ENCODE peak calls at places on chromosomes 13 and 19, in nine cellular contexts. One of them, this sample, is unnamed. For H3K4me1, the result is how much of the 10 kb centered on the place peaks cover.

GRCh38 chr13:33441015-33441414 is 155.5 kb upstream of the STARD13 start:
- DNase-seq in tibial nerve: no peak
- DNase-seq in fibroblast of lung: peak
- DNase-seq in A673: peak
- DNase-seq in ascending aorta: no peak
- DNase-seq in heart left ventricle: no peak
- DNase-seq in left lung: no peak
- DNase-seq in lung: no peak
- DNase-seq in GM12878: no peak
- DNase-seq in this sample: no peak

GRCh38 chr19:40798997-40799557 is at the start of gene EGLN2:
- DNase-seq in tibial nerve: no peak
- DNase-seq in heart left ventricle: no peak
- DNase-seq in left lung: no peak
- DNase-seq in lung: no peak
- DNase-seq in ascending aorta: no peak
- DNase-seq in A673: no peak
- DNase-seq in fibroblast of lung: no peak
- DNase-seq in GM12878: no peak
- DNase-seq in this sample: no peak

GRCh38 chr13:46751811-46752635 is 44.9 kb downstream of the ESD start:
- DNase-seq in ascending aorta: no peak
- DNase-seq in A673: peak
- DNase-seq in heart left ventricle: no peak
- DNase-seq in fibroblast of lung: peak
- DNase-seq in lung: no peak
- DNase-seq in tibial nerve: no peak
- DNase-seq in left lung: peak
- DNase-seq in GM12878: peak
- DNase-seq in this sample: peak

GRCh38 chr19:16208064-16208759 is 10.5 kb downstream of the AP1M1 start:
- DNase-seq in fibroblast of lung: no peak
- DNase-seq in tibial nerve: no peak
- DNase-seq in ascending aorta: no peak
- DNase-seq in A673: no peak
- DNase-seq in heart left ventricle: no peak
- DNase-seq in GM12878: no peak
- DNase-seq in left lung: no peak
- DNase-seq in lung: no peak
- DNase-seq in this sample: no peak

GRCh38 chr19:38277549-38277948 is 13.2 kb downstream of the SPINT2 start:
- DNase-seq in GM12878: no peak
- DNase-seq in A673: no peak
- DNase-seq in left lung: no peak
- DNase-seq in lung: no peak
- DNase-seq in tibial nerve: no peak
- DNase-seq in heart left ventricle: no peak
- DNase-seq in ascending aorta: no peak
- DNase-seq in fibroblast of lung: no peak
- DNase-seq in this sample: no peak

GRCh38 chr13:103497404-103497803 is 431.2 kb upstream of the SLC10A2 start:
- DNase-seq in ascending aorta: no peak
- DNase-seq in tibial nerve: no peak
- DNase-seq in left lung: no peak
- DNase-seq in fibroblast of lung: no peak
- DNase-seq in A673: no peak
- DNase-seq in lung: no peak
- DNase-seq in heart left ventricle: no peak
- DNase-seq in GM12878: no peak
- DNase-seq in this sample: no peak

GRCh38 chr19:28539759-28540158 is 673.2 kb downstream of the UQCRFS1 start:
- DNase-seq in tibial nerve: no peak
- DNase-seq in A673: no peak
- DNase-seq in lung: no peak
- DNase-seq in left lung: no peak
- DNase-seq in GM12878: no peak
- DNase-seq in ascending aorta: no peak
- DNase-seq in heart left ventricle: no peak
- DNase-seq in fibroblast of lung: no peak
- DNase-seq in this sample: no peak

GRCh38 chr19:7874080-7874856 is at the start of gene PRR36:
- DNase-seq in A673: peak
- DNase-seq in heart left ventricle: no peak
- DNase-seq in ascending aorta: no peak
- DNase-seq in tibial nerve: no peak
- DNase-seq in GM12878: no peak
- DNase-seq in lung: peak
- DNase-seq in left lung: no peak
- DNase-seq in fibroblast of lung: no peak
- DNase-seq in this sample: no peak

GRCh38 chr13:60335531-60335930 is 61.5 kb upstream of the TDRD3 start:
- DNase-seq in fibroblast of lung: peak
- DNase-seq in ascending aorta: no peak
- DNase-seq in GM12878: no peak
- DNase-seq in lung: no peak
- DNase-seq in heart left ventricle: no peak
- DNase-seq in tibial nerve: no peak
- DNase-seq in A673: peak
- DNase-seq in left lung: no peak
- DNase-seq in this sample: no peak

GRCh38 chr13:23748591-23748990 is 140.6 kb downstream of the MIPEP start:
- DNase-seq in tibial nerve: no peak
- DNase-seq in ascending aorta: no peak
- DNase-seq in fibroblast of lung: no peak
- DNase-seq in heart left ventricle: no peak
- DNase-seq in lung: no peak
- DNase-seq in A673: no peak
- DNase-seq in left lung: no peak
- DNase-seq in GM12878: no peak
- DNase-seq in this sample: no peak

GRCh38 chr19:42253245-42254082 is 1.5 kb downstream of the ERF start:
- DNase-seq in lung: peak
- DNase-seq in A673: peak
- DNase-seq in ascending aorta: peak
- DNase-seq in fibroblast of lung: peak
- DNase-seq in left lung: peak
- DNase-seq in tibial nerve: no peak
- DNase-seq in heart left ventricle: peak
- DNase-seq in GM12878: no peak
- DNase-seq in this sample: peak

GRCh38 chr19:54199401-54199800 is 1.3 kb upstream of the RPS9 start:
- DNase-seq in ascending aorta: no peak
- DNase-seq in left lung: no peak
- DNase-seq in fibroblast of lung: no peak
- DNase-seq in GM12878: no peak
- DNase-seq in heart left ventricle: no peak
- DNase-seq in A673: no peak
- DNase-seq in tibial nerve: no peak
- DNase-seq in lung: no peak
- DNase-seq in this sample: no peak

GRCh38 chr19:1101337-1101698 is 2.5 kb upstream of the GPX4 start:
- DNase-seq in left lung: no peak
- DNase-seq in heart left ventricle: peak
- DNase-seq in fibroblast of lung: no peak
- DNase-seq in tibial nerve: no peak
- DNase-seq in ascending aorta: no peak
- DNase-seq in A673: peak
- DNase-seq in lung: peak
- DNase-seq in GM12878: no peak
- DNase-seq in this sample: no peak
- H3K4me1 ChIP-seq in left lung: half or more
- H3K4me1 ChIP-seq in heart left ventricle: under half
- H3K4me1 ChIP-seq in fibroblast of lung: under half
- H3K4me1 ChIP-seq in tibial nerve: under half
- H3K4me1 ChIP-seq in ascending aorta: under half
- H3K4me1 ChIP-seq in A673: under half
- H3K4me1 ChIP-seq in lung: under half
- H3K4me1 ChIP-seq in GM12878: under half
- H3K4me1 ChIP-seq in this sample: under half

DNA sequence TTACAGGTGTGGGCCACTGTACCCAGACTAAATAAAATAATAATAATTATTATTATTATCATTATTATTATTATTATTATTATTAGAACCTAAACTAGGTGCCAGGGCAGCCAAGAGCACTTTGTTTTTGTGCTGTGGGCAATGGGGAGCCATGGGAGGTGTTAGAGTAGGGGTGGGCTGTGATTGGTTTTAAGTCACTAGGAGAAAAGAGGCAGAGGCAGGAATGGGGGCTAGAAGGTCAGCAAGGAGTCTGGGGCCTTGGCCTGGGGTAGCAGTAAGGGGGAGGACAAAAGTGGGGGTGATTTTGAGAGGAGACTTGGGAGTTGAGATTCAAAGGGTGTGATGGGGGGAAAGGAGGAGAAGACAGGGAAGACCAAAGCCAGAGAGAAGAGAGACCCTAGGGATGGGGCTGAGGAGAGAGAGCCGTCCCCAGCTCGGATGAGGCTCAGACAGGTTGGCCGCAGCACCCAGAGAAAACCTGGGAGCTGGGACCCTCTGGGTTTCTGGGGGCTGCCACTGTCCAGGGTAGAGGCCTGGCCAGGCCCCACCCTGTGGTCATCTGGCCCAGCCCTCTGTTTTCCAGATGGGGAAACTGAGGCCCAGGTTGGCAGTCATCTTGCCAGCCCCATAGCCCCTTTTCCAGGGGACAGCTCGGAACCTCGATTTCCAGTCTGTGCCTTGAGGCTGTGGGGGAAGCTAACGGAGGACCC is 17.8 kb upstream of the BTBD2 start:
- DNase-seq in tibial nerve: no peak
- DNase-seq in lung: no peak
- DNase-seq in fibroblast of lung: no peak
- DNase-seq in GM12878: no peak
- DNase-seq in heart left ventricle: no peak
- DNase-seq in ascending aorta: no peak
- DNase-seq in left lung: no peak
- DNase-seq in A673: no peak
- DNase-seq in this sample: no peak
- H3K27ac ChIP-seq in tibial nerve: peak
- H3K27ac ChIP-seq in lung: peak
- H3K27ac ChIP-seq in fibroblast of lung: no peak
- H3K27ac ChIP-seq in GM12878: no peak
- H3K27ac ChIP-seq in heart left ventricle: peak
- H3K27ac ChIP-seq in ascending aorta: peak
- H3K27ac ChIP-seq in left lung: peak
- H3K27ac ChIP-seq in A673: no peak
- H3K27ac ChIP-seq in this sample: no peak

GRCh38 chr19:46901701-46902401 is 41.1 kb downstream of the ARHGAP35 start:
- DNase-seq in heart left ventricle: no peak
- DNase-seq in ascending aorta: no peak
- DNase-seq in fibroblast of lung: peak
- DNase-seq in tibial nerve: no peak
- DNase-seq in A673: no peak
- DNase-seq in left lung: no peak
- DNase-seq in lung: no peak
- DNase-seq in GM12878: no peak
- DNase-seq in this sample: no peak

GRCh38 chr19:46903458-46903857 is 42.7 kb downstream of the ARHGAP35 start:
- DNase-seq in tibial nerve: no peak
- DNase-seq in ascending aorta: no peak
- DNase-seq in GM12878: no peak
- DNase-seq in lung: no peak
- DNase-seq in fibroblast of lung: no peak
- DNase-seq in A673: no peak
- DNase-seq in left lung: no peak
- DNase-seq in heart left ventricle: no peak
- DNase-seq in this sample: no peak

GRCh38 chr19:46902402-46902766 is 41.6 kb downstream of the ARHGAP35 start:
- DNase-seq in fibroblast of lung: peak
- DNase-seq in A673: no peak
- DNase-seq in left lung: no peak
- DNase-seq in ascending aorta: no peak
- DNase-seq in heart left ventricle: no peak
- DNase-seq in GM12878: no peak
- DNase-seq in tibial nerve: no peak
- DNase-seq in lung: peak
- DNase-seq in this sample: no peak

GRCh38 chr19:46898731-46899130 is 37.9 kb downstream of the ARHGAP35 start:
- DNase-seq in GM12878: no peak
- DNase-seq in tibial nerve: no peak
- DNase-seq in fibroblast of lung: peak
- DNase-seq in ascending aorta: peak
- DNase-seq in heart left ventricle: no peak
- DNase-seq in A673: no peak
- DNase-seq in lung: no peak
- DNase-seq in left lung: no peak
- DNase-seq in this sample: no peak

GRCh38 chr19:46900341-46900740 is 39.5 kb downstream of the ARHGAP35 start:
- DNase-seq in GM12878: no peak
- DNase-seq in A673: no peak
- DNase-seq in left lung: no peak
- DNase-seq in tibial nerve: no peak
- DNase-seq in heart left ventricle: no peak
- DNase-seq in fibroblast of lung: no peak
- DNase-seq in lung: no peak
- DNase-seq in ascending aorta: no peak
- DNase-seq in this sample: no peak
- H3K4me1 ChIP-seq in GM12878: under half
- H3K4me1 ChIP-seq in A673: under half
- H3K4me1 ChIP-seq in left lung: under half
- H3K4me1 ChIP-seq in tibial nerve: under half
- H3K4me1 ChIP-seq in heart left ventricle: under half
- H3K4me1 ChIP-seq in fibroblast of lung: under half
- H3K4me1 ChIP-seq in lung: under half
- H3K4me1 ChIP-seq in ascending aorta: under half
- H3K4me1 ChIP-seq in this sample: under half

DNA sequence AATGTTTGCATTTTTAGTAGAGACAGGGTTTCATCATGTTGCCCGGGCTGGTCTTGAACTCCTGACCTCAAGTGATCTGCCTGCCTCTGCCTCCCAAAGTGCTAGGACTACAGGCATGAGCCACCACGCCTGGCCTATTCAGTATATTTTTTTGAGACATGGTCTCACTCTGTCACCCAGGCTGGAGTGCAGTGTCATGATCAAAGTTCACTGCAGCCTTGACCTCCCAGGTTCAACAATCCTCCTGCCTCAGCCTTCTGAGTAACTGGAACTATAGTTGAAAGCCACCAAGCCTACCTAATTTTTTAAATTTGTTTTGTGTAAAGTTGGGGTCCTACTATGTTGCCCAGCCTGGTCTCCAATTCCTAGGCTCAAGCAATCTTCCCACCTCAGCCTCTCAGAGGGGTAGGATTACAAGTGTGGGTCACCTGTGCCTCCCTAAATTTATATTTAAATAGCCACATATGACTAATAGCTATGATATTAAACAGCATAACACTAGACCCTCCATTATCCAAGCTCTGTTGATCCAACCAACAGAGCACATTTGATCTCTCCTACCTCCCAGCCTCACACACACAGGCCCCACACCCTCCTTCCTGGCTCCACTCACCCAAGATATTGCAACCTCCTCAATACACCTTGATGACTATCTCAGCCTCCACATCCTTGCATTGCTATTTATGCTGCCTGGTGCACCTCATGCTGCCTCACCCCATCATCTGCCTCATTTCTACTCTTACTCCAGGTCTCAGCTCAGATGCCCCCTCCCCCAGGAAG is 2.1 kb upstream of the CEACAM19 start:
- DNase-seq in A673: no peak
- DNase-seq in tibial nerve: no peak
- DNase-seq in left lung: no peak
- DNase-seq in ascending aorta: no peak
- DNase-seq in lung: no peak
- DNase-seq in heart left ventricle: no peak
- DNase-seq in GM12878: no peak
- DNase-seq in fibroblast of lung: no peak
- DNase-seq in this sample: no peak
- H3K27ac ChIP-seq in A673: no peak
- H3K27ac ChIP-seq in tibial nerve: no peak
- H3K27ac ChIP-seq in left lung: no peak
- H3K27ac ChIP-seq in ascending aorta: no peak
- H3K27ac ChIP-seq in lung: no peak
- H3K27ac ChIP-seq in heart left ventricle: no peak
- H3K27ac ChIP-seq in GM12878: no peak
- H3K27ac ChIP-seq in fibroblast of lung: no peak
- H3K27ac ChIP-seq in this sample: no peak

GRCh38 chr19:2173388-2173787 is 9.7 kb downstream of the DOT1L start:
- DNase-seq in fibroblast of lung: no peak
- DNase-seq in GM12878: no peak
- DNase-seq in left lung: no peak
- DNase-seq in lung: no peak
- DNase-seq in tibial nerve: no peak
- DNase-seq in A673: no peak
- DNase-seq in ascending aorta: no peak
- DNase-seq in heart left ventricle: no peak
- DNase-seq in this sample: no peak
- H3K4me1 ChIP-seq in fibroblast of lung: under half
- H3K4me1 ChIP-seq in GM12878: under half
- H3K4me1 ChIP-seq in left lung: half or more
- H3K4me1 ChIP-seq in lung: under half
- H3K4me1 ChIP-seq in tibial nerve: under half
- H3K4me1 ChIP-seq in A673: under half
- H3K4me1 ChIP-seq in ascending aorta: under half
- H3K4me1 ChIP-seq in heart left ventricle: under half
- H3K4me1 ChIP-seq in this sample: under half

This sample was measured in effector memory CD4-positive, alpha-beta T cell.